ENCODE peak calls at places on chromosomes 13 and 19, in four cellular contexts. P, B, O and Q are unnamed samples. For H3K4me1, the result is how much of the 10 kb centered on the place peaks cover.

GRCh38 chr19:13181747-13182388 is 31.7 kb downstream of the IER2 start:
- DNase-seq in O (no peak), B (no peak), P (peak), Q (peak)

GRCh38 chr19:29115181-29115580 is 97.8 kb downstream of the UQCRFS1 start:
- DNase-seq in B (no peak), O (no peak), P (peak), Q (no peak)

GRCh38 chr13:93746589-93746988 is 520.0 kb downstream of the GPC6 start:
- DNase-seq in B (no peak), O (no peak), P (no peak), Q (no peak)

GRCh38 chr13:100537486-100537885 is 51.1 kb downstream of the GGACT start:
- DNase-seq in B (no peak), P (no peak), O (no peak), Q (no peak)

GRCh38 chr13:20126460-20127262 is 34.2 kb downstream of the GJA3 start:
- DNase-seq in B (no peak), O (no peak), P (no peak), Q (no peak)

GRCh38 chr13:98577823-98578285 is 947 bp upstream of the STK24 start:
- DNase-seq in B (no peak), O (no peak), P (no peak), Q (peak)

GRCh38 chr13:111111376-111111937 is 3.7 kb upstream of the ARHGEF7 start:
- DNase-seq in O (no peak), B (no peak), P (no peak), Q (no peak)

GRCh38 chr13:28532226-28533048 is 37.5 kb upstream of the FLT1 start:
- DNase-seq in P (peak), B (no peak), O (peak), Q (peak)

GRCh38 chr13:28001049-28001448 is 12.6 kb upstream of the URAD start:
- DNase-seq in O (no peak), B (no peak), P (no peak), Q (no peak)

GRCh38 chr13:112901951-112902651 is 66.9 kb upstream of the MCF2L start:
- DNase-seq in O (no peak), P (no peak), B (no peak), Q (peak)

GRCh38 chr19:50387176-50387867 is 3.2 kb downstream of the POLD1 start:
- DNase-seq in B (no peak), P (no peak), O (no peak), Q (no peak)

GRCh38 chr13:98141938-98142426 is 912 bp upstream of the FARP1 start:
- DNase-seq in O (peak), P (peak), B (no peak), Q (peak)

DNA sequence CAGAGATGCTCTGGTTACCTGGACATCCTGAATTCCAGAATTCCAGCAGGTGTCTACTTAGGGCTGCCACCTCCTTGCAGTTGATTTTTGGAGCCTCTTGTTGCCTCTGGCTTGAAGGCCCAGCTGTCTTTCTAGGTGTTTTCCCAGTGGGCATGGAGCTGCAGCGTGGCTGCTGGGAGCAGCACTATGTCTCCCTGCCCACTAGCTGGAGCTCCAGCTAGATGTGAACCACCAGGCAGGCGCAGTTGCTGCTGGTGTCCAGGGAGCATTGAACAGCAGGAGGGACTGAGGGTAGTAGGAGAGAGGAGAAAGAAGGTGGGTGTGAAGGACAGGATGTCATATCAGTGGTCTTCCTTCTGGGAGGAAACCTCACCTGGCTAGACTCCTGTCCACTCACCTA is 9.9 kb upstream of the SELENOW start:
- DNase-seq in P (no peak), O (no peak), B (no peak), Q (no peak)
- H3K27ac ChIP-seq in P (no peak), O (no peak), B (no peak), Q (no peak)

GRCh38 chr19:58573658-58574164 is 576 bp upstream of the MZF1 start:
- DNase-seq in P (no peak), B (no peak), O (no peak), Q (no peak)

GRCh38 chr19:58571575-58571947 is 1.6 kb downstream of the MZF1 start:
- DNase-seq in B (no peak), O (no peak), P (peak), Q (no peak)

GRCh38 chr19:58570770-58571574 is 2.2 kb downstream of the MZF1 start:
- DNase-seq in O (no peak), P (peak), B (no peak), Q (no peak)

GRCh38 chr19:58572026-58572817 is 913 bp downstream of the MZF1 start:
- DNase-seq in O (no peak), P (no peak), B (no peak), Q (no peak)

GRCh38 chr19:58572818-58573657 is at the start of gene MZF1:
- DNase-seq in O (peak), B (peak), P (peak), Q (peak)
- TF ChIP-seq CTCF in O (no peak), B (no peak), P (peak), Q (peak)

GRCh38 chr19:34176581-34176980 is 4.3 kb downstream of the LSM14A start:
- DNase-seq in P (no peak), O (no peak), B (no peak), Q (no peak)

GRCh38 chr19:34180709-34181108 is 8.4 kb downstream of the LSM14A start:
- DNase-seq in O (no peak), P (no peak), B (no peak), Q (no peak)

GRCh38 chr19:34180273-34180672 is 8.0 kb downstream of the LSM14A start:
- DNase-seq in O (no peak), P (no peak), B (no peak), Q (no peak)

GRCh38 chr19:34179066-34179465 is 6.8 kb downstream of the LSM14A start:
- DNase-seq in P (no peak), B (no peak), O (no peak), Q (no peak)

GRCh38 chr19:34178276-34178614 is 5.9 kb downstream of the LSM14A start:
- DNase-seq in P (no peak), B (no peak), O (no peak), Q (no peak)
- H3K4me1 ChIP-seq in P (half or more), B (under half), O (under half), Q (half or more)

DNA sequence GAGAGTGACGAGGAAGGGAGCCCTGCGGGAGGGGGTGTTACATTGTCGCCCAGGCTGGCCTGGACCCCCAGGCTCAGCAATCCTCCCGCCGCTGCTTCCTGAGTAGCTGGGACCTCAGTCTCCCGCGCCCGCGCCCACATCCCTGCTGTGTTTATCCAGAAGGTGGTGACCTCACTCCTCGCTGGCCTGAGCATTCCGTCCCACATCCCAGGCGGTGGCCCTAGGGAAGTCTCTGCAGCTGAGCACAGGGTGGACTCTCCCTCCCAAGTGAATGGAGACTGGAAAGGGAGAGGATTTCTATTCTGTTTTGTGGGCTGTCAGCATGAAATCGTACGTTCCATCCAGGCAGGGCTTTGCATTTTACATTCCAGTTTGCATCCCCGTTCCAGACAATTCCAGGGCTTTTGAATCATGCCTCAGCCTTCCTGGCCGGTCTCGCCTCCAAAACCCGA is 401 bp upstream of the ZNF765 start:
- DNase-seq in B (no peak), O (peak), P (peak), Q (peak)
- H3K27ac ChIP-seq in B (no peak), O (peak), P (peak), Q (no peak)